ENCODE peak calls at places on chromosomes 4 and X, in four cellular contexts. O is CD8-positive, alpha-beta memory T cell; M is cardiac fibroblast; V is cardiac muscle cell. P is an unnamed sample.

GRCh38 chrX:44596277-44596676 is 53.6 kb upstream of the FUNDC1 start:
- DNase-seq in O (no peak), M (no peak), V (no peak), P (no peak)

GRCh38 chr4:1365271-1366178 is 18.5 kb downstream of the UVSSA start:
- DNase-seq in O (no peak), M (no peak), V (no peak), P (no peak)

GRCh38 chr4:181908168-181908567 is 335.0 kb upstream of the TENM3 start:
- DNase-seq in O (no peak), M (no peak), V (no peak), P (no peak)

GRCh38 chrX:102697506-102697905 is 14.7 kb upstream of the GPRASP2 start:
- DNase-seq in O (no peak), M (peak), V (peak), P (no peak)

GRCh38 chr4:80235451-80235850 is 31.0 kb upstream of the FGF5 start:
- DNase-seq in O (no peak), M (peak), V (no peak), P (no peak)

GRCh38 chrX:102714994-102715393 is 2.7 kb downstream of the GPRASP2 start:
- DNase-seq in O (no peak), M (no peak), V (no peak), P (no peak)

GRCh38 chrX:115330498-115331138 is 41.1 kb downstream of the LUZP4 start:
- DNase-seq in O (no peak), M (peak), V (peak), P (no peak)

GRCh38 chr4:7461171-7461570 is 26.4 kb upstream of the PSAPL1 start:
- DNase-seq in O (no peak), M (no peak), V (no peak), P (no peak)

GRCh38 chrX:132568291-132568690 is 79.5 kb upstream of the MBNL3 start:
- DNase-seq in O (no peak), M (no peak), V (no peak), P (no peak)

GRCh38 chr4:83771113-83771705 is 235.3 kb downstream of the GPAT3 start:
- DNase-seq in O (no peak), M (peak), V (peak), P (no peak)

GRCh38 chr4:86302242-86302641 is 57.6 kb downstream of the MAPK10 start:
- DNase-seq in O (no peak), M (peak), V (peak), P (no peak)

GRCh38 chrX:39762266-39762841 is 335.4 kb downstream of the BCOR start:
- DNase-seq in O (no peak), M (peak), V (peak), P (no peak)

GRCh38 chr4:107837298-107837697 is 12.6 kb downstream of the SGMS2 start:
- DNase-seq in O (no peak), M (no peak), V (no peak), P (no peak)

GRCh38 chr4:2044542-2045517 is 14.3 kb upstream of the NAT8L start:
- DNase-seq in O (no peak), M (no peak), V (no peak), P (no peak)

GRCh38 chrX:84339507-84340364 is 151.7 kb upstream of the RPS6KA6 start:
- DNase-seq in O (no peak), M (peak), V (peak), P (no peak)

GRCh38 chrX:2710041-2710471 is 19.0 kb downstream of the CD99 start:
- DNase-seq in O (no peak), M (peak), V (peak), P (peak)

GRCh38 chr4:173522160-173522873 is 7.7 kb downstream of the HAND2 start:
- DNase-seq in O (no peak), M (peak), V (peak), P (peak)

GRCh38 chrX:103376979-103377324 is 614 bp downstream of the BEX3 start:
- DNase-seq in O (no peak), M (no peak), V (peak), P (no peak)

GRCh38 chr4:81031389-81032173 is 1.1 kb downstream of the BMP3 start:
- DNase-seq in O (no peak), M (no peak), V (no peak), P (no peak)

GRCh38 chrX:136198010-136198409 is 50.7 kb downstream of the FHL1 start:
- DNase-seq in O (no peak), M (no peak), V (no peak), P (no peak)

GRCh38 chrX:136198678-136199243 is 51.4 kb downstream of the FHL1 start:
- DNase-seq in O (no peak), M (peak), V (no peak), P (no peak)

GRCh38 chrX:136201601-136202000 is 49.6 kb downstream of the MAP7D3 start:
- DNase-seq in O (no peak), M (no peak), V (no peak), P (no peak)

GRCh38 chrX:136200466-136200865 is 50.7 kb downstream of the MAP7D3 start:
- DNase-seq in O (no peak), M (peak), V (peak), P (no peak)

DNA sequence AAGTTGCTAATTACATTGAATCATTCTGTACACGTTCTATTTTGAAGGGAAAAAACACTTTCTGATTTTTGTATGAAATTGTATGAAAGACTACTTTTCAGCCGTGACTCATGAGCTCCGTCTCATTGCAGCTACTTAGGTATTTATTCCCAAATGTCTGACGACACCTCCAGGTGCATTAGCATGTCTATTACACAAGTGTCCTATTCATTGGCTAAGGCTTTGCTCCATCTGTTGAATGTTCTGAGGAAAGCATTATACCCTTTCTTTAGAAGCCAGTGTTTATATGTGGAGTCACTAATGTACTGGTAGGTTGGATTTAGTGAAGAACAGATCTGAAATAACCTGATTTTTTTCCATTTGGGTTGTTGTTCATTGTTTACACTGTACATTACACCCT is 51.8 kb downstream of the MAP7D3 start:
- DNase-seq in O (no peak), M (peak), V (no peak), P (no peak)
- H3K4me3 ChIP-seq in O (no peak), M (no peak), V (no peak), P (peak)

GRCh38 chrX:137747231-137747630 is 181.3 kb downstream of the ZIC3 start:
- DNase-seq in O (no peak), M (no peak), V (no peak), P (no peak)
- H3K4me3 ChIP-seq in O (no peak), M (no peak), V (no peak), P (no peak)

GRCh38 chr4:111761531-111761930 is 383.7 kb upstream of the FAM241A start:
- DNase-seq in O (no peak), M (no peak), V (no peak), P (peak)
- H3K4me3 ChIP-seq in O (no peak), M (no peak), V (no peak), P (no peak)

DNA sequence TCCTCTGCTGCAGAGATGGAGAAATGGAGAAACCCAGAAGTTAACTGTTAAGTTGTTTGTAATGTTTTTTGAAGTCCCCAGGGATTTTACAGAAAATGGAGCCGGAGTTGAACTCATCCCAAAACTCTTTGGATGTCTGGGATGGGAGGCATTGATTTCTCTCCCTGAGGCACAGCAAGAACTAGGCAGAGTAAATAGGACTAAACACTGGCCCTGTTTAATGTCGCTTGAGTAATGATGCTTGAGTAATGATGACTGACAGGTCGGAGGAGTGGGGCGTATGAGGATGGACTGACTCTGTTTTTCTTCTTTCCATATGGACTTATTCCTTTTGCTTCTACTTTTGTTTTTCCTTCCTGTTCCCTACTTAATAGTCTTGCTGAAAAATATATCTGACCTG is 69.9 kb downstream of the ARHGAP10 start:
- DNase-seq in O (no peak), M (no peak), V (no peak), P (no peak)
- H3K4me3 ChIP-seq in O (no peak), M (no peak), V (no peak), P (no peak)

GRCh38 chrX:139692506-139692849 is 15.5 kb downstream of the MCF2 start:
- DNase-seq in O (no peak), M (peak), V (peak), P (no peak)
- H3K4me3 ChIP-seq in O (no peak), M (peak), V (peak), P (no peak)

DNA sequence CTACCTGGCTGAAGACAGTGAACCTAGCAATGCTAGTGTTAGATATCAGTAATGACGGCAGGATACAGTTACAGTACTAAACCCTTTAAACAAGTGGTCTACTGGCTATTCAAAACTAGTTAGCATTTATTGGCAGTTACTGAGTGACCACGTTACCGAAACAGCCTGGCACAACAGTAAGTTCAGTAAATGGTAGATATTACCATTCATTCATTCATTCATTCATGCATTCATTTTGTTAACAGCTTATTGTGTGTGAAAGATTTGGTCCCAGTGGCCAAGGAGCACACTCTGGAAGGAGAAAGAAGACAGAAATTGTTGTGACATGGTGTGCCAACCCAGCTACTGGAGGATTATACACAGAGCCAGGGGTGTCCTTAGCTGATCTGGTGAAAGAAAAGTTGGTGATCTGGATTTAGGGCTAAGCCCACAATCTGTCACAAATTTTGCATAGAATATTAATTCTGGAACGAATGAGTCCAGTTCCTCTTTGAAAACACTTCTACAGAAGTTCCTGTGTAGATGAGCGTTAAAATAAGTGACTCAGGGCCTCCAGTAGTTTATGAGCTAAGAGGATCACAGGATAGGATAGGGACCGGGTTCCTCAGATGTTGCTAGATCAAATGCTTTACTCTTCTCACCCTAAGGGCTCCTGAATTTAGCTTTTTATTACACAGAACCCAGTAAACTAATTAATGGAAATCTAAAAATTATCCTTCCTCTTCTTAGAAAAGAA is 179.1 kb downstream of the CBR4 start:
- DNase-seq in O (no peak), M (peak), V (no peak), P (no peak)
- H3K4me3 ChIP-seq in O (no peak), M (no peak), V (no peak), P (no peak)

GRCh38 chr4:105710678-105711077 is 2.1 kb downstream of the GSTCD start:
- DNase-seq in O (no peak), M (no peak), V (no peak), P (no peak)

GRCh38 chr4:105709081-105709450 is 482 bp downstream of the GSTCD start:
- DNase-seq in O (peak), M (peak), V (peak), P (no peak)

GRCh38 chr4:105707783-105708182 is 706 bp downstream of the INTS12 start:
- DNase-seq in O (no peak), M (no peak), V (peak), P (no peak)

GRCh38 chr4:105708376-105709080 is at the start of the genes GSTCD and INTS12:
- DNase-seq in O (peak), M (peak), V (peak), P (peak)

DNA sequence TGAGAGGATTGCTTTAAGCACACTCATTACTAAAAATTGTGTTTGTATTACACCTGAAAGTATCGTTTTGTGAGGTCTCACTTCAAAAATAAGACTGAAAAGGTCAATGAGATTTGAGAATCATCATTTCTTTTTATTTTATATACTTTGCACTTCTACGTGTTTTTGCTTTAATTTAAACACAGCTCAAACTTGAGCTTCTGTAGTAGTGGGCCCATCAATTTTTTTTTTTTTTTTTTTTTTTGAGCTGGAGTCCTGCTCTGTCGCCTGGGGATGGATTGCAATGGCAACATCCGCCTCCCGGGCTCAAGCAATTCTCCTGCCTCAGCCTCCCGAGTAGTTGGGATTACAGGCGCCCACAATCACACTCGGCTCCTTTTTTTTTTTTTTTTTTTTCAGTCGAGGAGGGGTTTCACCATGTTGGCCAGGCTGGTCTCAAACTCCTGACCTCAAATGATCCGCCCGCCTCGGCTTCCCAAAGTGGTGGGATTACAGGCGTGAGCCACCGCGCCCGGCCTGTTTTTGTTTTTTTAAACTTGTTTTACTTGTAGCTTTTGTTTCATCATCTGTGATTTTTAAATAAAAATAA is 1.5 kb downstream of the GSTCD start:
- DNase-seq in O (no peak), M (no peak), V (no peak), P (no peak)
- H3K4me3 ChIP-seq in O (no peak), M (no peak), V (peak), P (no peak)

DNA sequence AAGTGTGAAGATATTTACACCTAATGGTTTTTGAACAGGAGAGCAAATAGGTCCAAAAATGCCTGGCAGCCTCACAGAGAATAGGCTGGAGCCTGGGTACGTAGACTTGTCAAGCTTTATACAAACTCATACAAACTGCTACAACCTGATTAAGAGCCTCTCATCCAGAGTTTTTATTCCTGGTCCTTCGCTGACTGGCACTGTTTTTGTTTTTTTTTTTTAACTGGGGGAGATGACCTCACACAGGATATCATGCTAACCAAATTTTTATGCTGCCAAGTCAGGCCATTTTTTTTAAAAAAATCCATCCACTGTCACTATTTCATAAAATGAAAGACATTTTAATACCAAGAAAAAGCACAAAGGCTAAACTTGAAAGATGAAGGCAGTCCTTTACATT is 1.9 kb downstream of the FAM114A1 start:
- DNase-seq in O (no peak), M (peak), V (no peak), P (no peak)
- H3K4me3 ChIP-seq in O (no peak), M (peak), V (no peak), P (peak)

DNA sequence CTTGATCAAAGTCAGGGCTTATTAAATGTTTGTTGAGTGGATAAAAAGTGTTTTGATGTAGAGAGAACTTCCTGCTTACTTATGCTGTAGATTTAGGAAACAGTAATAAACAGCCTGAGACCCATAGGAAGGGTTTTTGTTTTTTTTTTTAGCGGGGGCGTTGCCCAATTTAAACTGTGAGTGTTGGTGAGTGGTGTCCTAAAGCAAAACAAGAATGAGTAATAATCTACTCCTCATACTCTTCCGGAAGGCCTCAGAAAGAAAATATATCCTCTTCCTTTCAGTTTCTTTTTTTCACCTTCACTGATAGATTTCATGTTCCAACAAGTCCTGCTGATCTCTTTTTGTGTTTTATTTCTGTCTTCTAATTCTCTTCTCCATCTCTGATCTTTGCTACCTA is 104.4 kb upstream of the SCML1 start:
- DNase-seq in O (no peak), M (peak), V (peak), P (no peak)
- H3K4me3 ChIP-seq in O (no peak), M (no peak), V (no peak), P (no peak)

GRCh38 chr4:154542264-154542879 is 7.8 kb downstream of the PLRG1 start:
- DNase-seq in O (no peak), M (no peak), V (no peak), P (no peak)
- H3K4me3 ChIP-seq in O (no peak), M (no peak), V (no peak), P (no peak)

P was measured in BJ.